ENCODE peak calls at places on chromosomes 3 and 15, in eight cellular contexts. O, N, L, H, W, J, V and Y are unnamed samples.

GRCh38 chr15:100716456-100717085 is 114.2 kb downstream of the ASB7 start:
- DNase-seq in V (no peak), H (no peak), J (no peak), W (no peak), L (no peak), O (no peak), N (no peak), Y (no peak)

GRCh38 chr3:98732239-98733054 is 30.7 kb upstream of the ST3GAL6 start:
- DNase-seq in J (no peak), N (peak; percentile 26), V (peak; percentile 27), O (peak; percentile 78), L (no peak), W (peak; percentile 74), H (peak; percentile 72), Y (peak; percentile 61)

GRCh38 chr15:43776718-43777292 is at the start of gene ELL3:
- DNase-seq in O (peak; percentile 80), N (peak; percentile 52), L (peak; percentile 57), J (no peak), V (peak; percentile 80), W (peak; percentile 67), H (peak; percentile 85), Y (peak; percentile 83)

GRCh38 chr3:71504250-71505036 is 79.1 kb downstream of the FOXP1 start:
- DNase-seq in L (peak; percentile 91), H (no peak), J (no peak), N (peak; percentile 90), V (no peak), O (no peak), W (no peak), Y (no peak)

GRCh38 chr15:30928076-30928475 is 24.4 kb downstream of the FAN1 start:
- DNase-seq in N (no peak), O (no peak), H (no peak), V (no peak), J (no peak), L (no peak), W (no peak), Y (no peak)

GRCh38 chr3:40741729-40742128 is 217.0 kb downstream of the ZNF621 start:
- DNase-seq in L (peak; percentile 25), O (no peak), J (no peak), H (peak; percentile 56), W (no peak), N (peak; percentile 94), V (no peak), Y (no peak)

GRCh38 chr15:59251001-59251845 is 44.6 kb downstream of the LDHAL6B start:
- DNase-seq in H (no peak), J (no peak), W (no peak), V (no peak), O (no peak), L (no peak), N (no peak), Y (no peak)

GRCh38 chr3:115581347-115582135 is 41.8 kb upstream of the GAP43 start:
- DNase-seq in V (no peak), J (no peak), W (no peak), H (no peak), O (no peak), L (peak; percentile 40), N (peak; percentile 48), Y (no peak)

GRCh38 chr3:33141006-33141405 is 27.2 kb downstream of the CRTAP start:
- DNase-seq in H (no peak), J (no peak), V (no peak), L (no peak), N (no peak), W (no peak), O (no peak), Y (no peak)

GRCh38 chr3:15345051-15345607 is 12.7 kb upstream of the SH3BP5 start:
- DNase-seq in H (no peak), J (no peak), L (no peak), V (peak; percentile 13), N (no peak), O (no peak), W (no peak), Y (no peak)

GRCh38 chr3:85790445-85791030 is 831.7 kb downstream of the CADM2 start:
- DNase-seq in V (peak; percentile 81), J (no peak), H (no peak), N (no peak), O (peak; percentile 17), W (no peak), L (no peak), Y (no peak)

GRCh38 chr3:186149319-186149718 is 40.4 kb upstream of the ETV5 start:
- DNase-seq in O (no peak), W (no peak), L (no peak), V (no peak), H (no peak), J (no peak), N (no peak), Y (no peak)

GRCh38 chr15:84079885-84080777 is 155.4 kb upstream of the GOLGA6L4 start:
- DNase-seq in O (peak; percentile 85), L (peak; percentile 5), H (peak; percentile 18), W (peak; percentile 70), N (peak; percentile 33), V (peak; percentile 24), J (peak; percentile 2), Y (peak; percentile 16)

GRCh38 chr3:14203521-14204079 is 25.0 kb downstream of the LSM3 start:
- DNase-seq in N (peak; percentile 94), V (peak; percentile 41), L (peak; percentile 87), H (peak; percentile 72), O (peak; percentile 80), J (no peak), W (peak; percentile 79), Y (no peak)

GRCh38 chr3:177195941-177196472 is 1.3 kb downstream of the TBL1XR1 start:
- DNase-seq in J (no peak), H (peak; percentile 18), N (peak; percentile 34), W (peak; percentile 11), L (peak; percentile 9), O (no peak), V (peak; percentile 11), Y (no peak)

GRCh38 chr3:123949606-123950005 is 11.4 kb downstream of the CCDC14 start:
- DNase-seq in L (peak; percentile 85), V (no peak), O (no peak), W (no peak), J (no peak), N (peak; percentile 33), H (no peak), Y (no peak)

GRCh38 chr3:52291508-52292181 is 4.0 kb downstream of the GLYCTK start:
- DNase-seq in V (no peak), H (no peak), J (no peak), N (peak; percentile 41), W (peak; percentile 51), L (no peak), O (peak; percentile 65), Y (no peak)

GRCh38 chr3:16426665-16427064 is 86.8 kb downstream of the RFTN1 start:
- DNase-seq in W (no peak), O (no peak), J (no peak), H (no peak), L (no peak), N (peak; percentile 15), V (no peak), Y (no peak)

GRCh38 chr3:172470588-172470987 is 22.3 kb upstream of the GHSR start:
- DNase-seq in W (no peak), N (no peak), H (no peak), L (no peak), V (no peak), O (no peak), J (no peak), Y (no peak)

GRCh38 chr3:129629011-129629410 is 22.5 kb upstream of the PLXND1 start:
- DNase-seq in O (no peak), V (no peak), J (no peak), W (no peak), L (no peak), H (no peak), N (no peak), Y (no peak)

GRCh38 chr3:129625071-129625874 is 18.8 kb upstream of the PLXND1 start:
- DNase-seq in H (peak; percentile 35), O (peak; percentile 65), L (no peak), V (no peak), N (no peak), W (no peak), J (no peak), Y (peak; percentile 23)

GRCh38 chr3:129626744-129627349 is 20.4 kb upstream of the PLXND1 start:
- DNase-seq in J (no peak), O (peak; percentile 95), H (peak; percentile 95), N (peak; percentile 64), L (peak; percentile 85), W (peak; percentile 89), V (peak; percentile 92), Y (peak; percentile 97)

GRCh38 chr3:129628169-129628522 is 21.7 kb upstream of the PLXND1 start:
- DNase-seq in O (no peak), J (no peak), L (peak; percentile 65), N (no peak), V (no peak), W (no peak), H (no peak), Y (no peak)

DNA sequence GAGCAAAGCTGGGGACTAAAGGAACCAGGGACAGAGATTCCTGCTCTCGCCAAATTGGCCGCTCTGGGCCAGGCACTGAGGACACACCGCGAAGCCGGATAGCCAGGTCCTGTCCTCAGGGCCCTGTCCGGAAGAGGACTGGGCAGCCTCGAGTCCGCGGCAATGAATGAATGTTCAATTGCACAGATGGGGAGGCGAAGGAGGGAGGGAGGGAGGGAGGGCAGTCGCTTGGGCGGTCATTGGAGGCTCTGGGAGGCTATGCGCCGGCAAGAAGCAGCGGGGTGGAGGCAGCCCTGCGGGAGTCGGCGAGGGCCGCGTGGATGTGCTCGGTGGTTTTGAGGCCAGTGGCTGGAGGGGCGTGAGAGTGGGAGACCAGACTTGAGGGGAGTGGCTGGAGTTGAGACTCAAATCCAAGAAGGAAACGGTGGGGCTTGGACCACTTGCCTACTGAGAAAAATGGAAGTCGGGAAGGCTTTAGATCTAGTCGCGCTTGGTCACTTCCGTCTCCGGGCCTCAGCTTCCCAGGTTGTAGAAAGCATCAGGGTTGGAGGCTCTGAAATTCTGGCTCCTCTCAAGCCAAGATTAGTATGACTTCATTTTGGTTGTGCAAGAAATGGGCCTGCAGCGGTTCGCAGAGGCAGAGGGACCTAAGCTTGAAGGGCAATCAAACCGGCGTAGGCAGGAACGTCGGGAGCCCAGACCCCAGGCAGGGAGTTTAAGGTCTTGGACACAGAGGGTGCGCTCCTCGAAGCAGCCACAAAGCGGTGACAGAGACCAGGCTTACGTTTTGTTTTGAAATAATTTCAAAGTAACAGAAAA is 21.1 kb upstream of the PLXND1 start:
- DNase-seq in H (peak; percentile 75), N (peak; percentile 91), O (peak; percentile 95), V (peak; percentile 60), J (no peak), W (peak; percentile 78), L (peak; percentile 84), Y (peak; percentile 66)
- H3K4me3 ChIP-seq in H (peak overlapping the region; percentile 70), N (peak overlapping the region; percentile 43), O (peak overlapping the region; percentile 67), V (peak overlapping the region; percentile 53), J (peak overlapping the region; percentile 74), W (peak overlapping the region; percentile 37), L (peak overlapping the region; percentile 59), Y (peak overlapping the region; percentile 73)

GRCh38 chr3:120492103-120492502 is 41.3 kb upstream of the FSTL1 start:
- DNase-seq in J (no peak), H (no peak), L (no peak), N (no peak), V (no peak), W (no peak), O (no peak), Y (no peak)
- H3K4me3 ChIP-seq in J (no peak overlapping the region), H (no peak overlapping the region), L (no peak overlapping the region), N (no peak overlapping the region), V (no peak overlapping the region), W (no peak overlapping the region), O (no peak overlapping the region), Y (no peak overlapping the region)

GRCh38 chr15:45118131-45118588 is 4.0 kb downstream of the DUOXA2 start:
- DNase-seq in J (peak; percentile 50), O (peak; percentile 97), L (peak; percentile 81), W (peak; percentile 96), V (peak; percentile 84), N (peak; percentile 95), H (peak; percentile 84), Y (peak; percentile 83)
- H3K4me3 ChIP-seq in J (peak overlapping the region; percentile 59), O (peak overlapping the region; percentile 48), L (no peak overlapping the region), W (no peak overlapping the region), V (no peak overlapping the region), N (no peak overlapping the region), H (peak overlapping the region; percentile 34), Y (peak overlapping the region; percentile 54)

GRCh38 chr3:141345951-141346817 is 22.1 kb upstream of the ZBTB38 start:
- DNase-seq in W (no peak), J (no peak), H (no peak), V (no peak), L (no peak), O (no peak), N (peak; percentile 51), Y (no peak)
- H3K4me3 ChIP-seq in W (no peak overlapping the region), J (no peak overlapping the region), H (no peak overlapping the region), V (no peak overlapping the region), L (no peak overlapping the region), O (no peak overlapping the region), N (no peak overlapping the region), Y (no peak overlapping the region)